ENCODE peak calls at places on chromosomes 16 and 17, in ten cellular contexts. S is lung microvascular endothelial cell; Y is iris pigment epithelial cell; R is stimulated activated CD4-positive, alpha-beta T cell treated with anti-CD3 and anti-CD28 coated beads, Interleukin-12 subunit alpha, Interleukin-12 subunit beta, amount 100 ng/mL, for 24 hours; G is stimulated activated CD8-positive, alpha-beta memory T cell treated with anti-CD3 and anti-CD28 coated beads, Interleukin-12 subunit alpha, Interleukin-12 subunit beta, amount 100 ng/mL, for 4 hours; U is mammary epithelial cell; C is NCI-H460; M is neuronal stem cell; V is prostate gland; F is lower leg skin. T is an unnamed sample.

GRCh38 chr16:10831899-10832886 is 13.6 kb upstream of the TVP23A start:
- DNase-seq in S (no peak), Y (no peak), R (no peak), G (no peak), U (no peak), C (no peak), M (no peak), V (no peak), F (no peak), T (no peak)

GRCh38 chr16:57867000-57867561 is 64.8 kb upstream of the KIFC3 start:
- DNase-seq in S (no peak), Y (no peak), R (no peak), G (no peak), U (no peak), C (no peak), M (no peak), V (no peak), F (no peak), T (no peak)

GRCh38 chr17:17751996-17752821 is 71.0 kb downstream of the RAI1 start:
- DNase-seq in S (peak), Y (peak), R (peak), G (peak), U (peak), C (peak), M (peak), V (peak), F (peak), T (peak)

GRCh38 chr16:48963306-48963705 is 318.3 kb downstream of the CBLN1 start:
- DNase-seq in S (no peak), Y (no peak), R (no peak), G (no peak), U (peak), C (no peak), M (no peak), V (no peak), F (no peak), T (peak)

GRCh38 chr17:58710948-58711552 is 18.6 kb downstream of the RAD51C start:
- DNase-seq in S (peak), Y (peak), R (no peak), G (no peak), U (peak), C (peak), M (peak), V (peak), F (no peak), T (peak)

GRCh38 chr16:25014500-25015147 is 545 bp downstream of the ARHGAP17 start:
- DNase-seq in S (peak), Y (peak), R (no peak), G (no peak), U (peak), C (peak), M (peak), V (peak), F (peak), T (peak)

GRCh38 chr17:72360386-72360940 is 239.6 kb downstream of the SOX9 start:
- DNase-seq in S (no peak), Y (no peak), R (no peak), G (no peak), U (no peak), C (no peak), M (no peak), V (no peak), F (no peak), T (no peak)

GRCh38 chr17:81125573-81126081 is 39.7 kb upstream of the PVALEF start:
- DNase-seq in S (no peak), Y (no peak), R (no peak), G (no peak), U (no peak), C (no peak), M (no peak), V (no peak), F (no peak), T (peak)

GRCh38 chr16:70454221-70455034 is at the start of gene FCSK:
- DNase-seq in S (peak), Y (peak), R (peak), G (peak), U (peak), C (peak), M (peak), V (peak), F (no peak), T (peak)

GRCh38 chr16:66250686-66251405 is 115.6 kb upstream of the CDH5 start:
- DNase-seq in S (no peak), Y (peak), R (no peak), G (no peak), U (peak), C (peak), M (no peak), V (peak), F (peak), T (peak)

GRCh38 chr16:54286330-54287017 is at the start of gene IRX3:
- DNase-seq in S (no peak), Y (peak), R (no peak), G (no peak), U (peak), C (peak), M (peak), V (peak), F (peak), T (peak)

GRCh38 chr16:47904691-47905090 is 251.1 kb downstream of the ABCC12 start:
- DNase-seq in S (no peak), Y (no peak), R (no peak), G (no peak), U (no peak), C (no peak), M (no peak), V (no peak), F (no peak), T (no peak)

GRCh38 chr16:22397459-22397858 is 23.0 kb upstream of the CDR2 start:
- DNase-seq in S (peak), Y (peak), R (no peak), G (no peak), U (peak), C (no peak), M (no peak), V (no peak), F (no peak), T (peak)

GRCh38 chr16:76800196-76800595 is 390.8 kb upstream of the MON1B start:
- DNase-seq in S (no peak), Y (no peak), R (no peak), G (no peak), U (peak), C (no peak), M (no peak), V (no peak), F (no peak), T (no peak)

GRCh38 chr17:4708436-4708835 is 2.0 kb upstream of the ARRB2 start:
- DNase-seq in S (no peak), Y (no peak), R (no peak), G (no peak), U (no peak), C (no peak), M (no peak), V (no peak), F (no peak), T (no peak)

GRCh38 chr17:81069084-81069645 is 34.2 kb downstream of the BAIAP2 start:
- DNase-seq in S (no peak), Y (no peak), R (no peak), G (no peak), U (no peak), C (no peak), M (no peak), V (no peak), F (no peak), T (no peak)

GRCh38 chr17:41638194-41638593 is 13.8 kb upstream of the KRT17 start:
- DNase-seq in S (no peak), Y (no peak), R (no peak), G (no peak), U (no peak), C (no peak), M (no peak), V (no peak), F (no peak), T (no peak)

GRCh38 chr17:79991924-79992656 is 43.6 kb downstream of the TBC1D16 start:
- DNase-seq in S (no peak), Y (peak), R (no peak), G (no peak), U (no peak), C (no peak), M (no peak), V (peak), F (no peak), T (no peak)

GRCh38 chr16:58448890-58449289 is 51.1 kb upstream of the NDRG4 start:
- DNase-seq in S (no peak), Y (no peak), R (no peak), G (no peak), U (peak), C (no peak), M (no peak), V (peak), F (no peak), T (no peak)

GRCh38 chr17:81482673-81483072 is 29.9 kb downstream of the ACTG1 start:
- DNase-seq in S (no peak), Y (no peak), R (no peak), G (no peak), U (no peak), C (no peak), M (no peak), V (no peak), F (no peak), T (no peak)

GRCh38 chr17:47810200-47810821 is 11.3 kb downstream of the OSBPL7 start:
- DNase-seq in S (peak), Y (peak), R (no peak), G (no peak), U (peak), C (peak), M (no peak), V (no peak), F (peak), T (peak)

GRCh38 chr17:57506253-57506911 is 238.7 kb downstream of the CCDC182 start:
- DNase-seq in S (no peak), Y (no peak), R (no peak), G (no peak), U (no peak), C (no peak), M (no peak), V (no peak), F (no peak), T (no peak)

GRCh38 chr16:80527297-80527696 is 13.5 kb upstream of the DYNLRB2 start:
- DNase-seq in S (peak), Y (peak), R (no peak), G (no peak), U (peak), C (peak), M (peak), V (no peak), F (no peak), T (peak)

GRCh38 chr17:40351185-40352043 is 13.1 kb downstream of the GJD3 start:
- DNase-seq in S (no peak), Y (no peak), R (no peak), G (no peak), U (no peak), C (no peak), M (no peak), V (no peak), F (no peak), T (no peak)

GRCh38 chr17:496761-497586 is 144.4 kb upstream of the RPH3AL start:
- DNase-seq in S (no peak), Y (peak), R (no peak), G (no peak), U (no peak), C (no peak), M (no peak), V (no peak), F (no peak), T (peak)

GRCh38 chr17:17104494-17104893 is 62.2 kb downstream of the MPRIP start:
- DNase-seq in S (no peak), Y (no peak), R (no peak), G (no peak), U (no peak), C (no peak), M (no peak), V (no peak), F (no peak), T (no peak)

GRCh38 chr16:65895906-65896305 is 470.6 kb upstream of the CDH5 start:
- DNase-seq in S (no peak), Y (no peak), R (no peak), G (no peak), U (no peak), C (no peak), M (no peak), V (no peak), F (no peak), T (no peak)